ENCODE peak calls at places on chromosomes 5 and 9, in seven cellular contexts. C is GM12878, G is suprapubic skin, V is A549, X is uterus, I is stomach, K is IMR-90. H is an unnamed sample.

GRCh38 chr5:175487514-175488222 is 9.3 kb downstream of the SFXN1 start:
- DNase-seq in I (no peak), K (no peak), C (no peak), G (no peak), X (no peak), V (no peak), H (no peak)

GRCh38 chr9:98085058-98085457 is 28.5 kb downstream of the NANS start:
- DNase-seq in X (no peak), K (no peak), G (peak; percentile 43), I (no peak), V (no peak), C (no peak), H (no peak)

GRCh38 chr9:35341585-35341984 is 148.3 kb upstream of the RUSC2 start:
- DNase-seq in I (peak; percentile 39), K (peak; percentile 85), G (no peak), V (no peak), C (no peak), X (peak; percentile 43), H (peak; percentile 73)

GRCh38 chr5:178310130-178310865 is 77.7 kb upstream of the PHYKPL start:
- DNase-seq in C (no peak), I (no peak), V (no peak), K (no peak), X (no peak), G (peak; percentile 48), H (peak; percentile 4)

GRCh38 chr9:133114451-133114885 is 6.6 kb downstream of the RALGDS start:
- DNase-seq in V (no peak), G (no peak), X (no peak), I (no peak), C (no peak), K (peak; percentile 21), H (no peak)

GRCh38 chr9:81902601-81903000 is 25.6 kb upstream of the SPATA31D4 start:
- DNase-seq in K (peak; percentile 46), C (no peak), V (no peak), X (no peak), G (no peak), I (no peak), H (no peak)

GRCh38 chr9:91428927-91429351 is 5.3 kb upstream of the NFIL3 start:
- DNase-seq in C (no peak), K (peak; percentile 86), I (no peak), G (no peak), X (peak; percentile 37), V (no peak), H (no peak)

GRCh38 chr5:139708877-139709586 is 60.9 kb downstream of the CXXC5 start:
- DNase-seq in V (peak; percentile 54), I (peak; percentile 57), G (no peak), C (no peak), X (peak; percentile 73), K (peak; percentile 28), H (peak; percentile 84)

GRCh38 chr9:297104-297794 is 82.6 kb downstream of the DOCK8 start:
- DNase-seq in X (no peak), V (peak; percentile 38), G (no peak), C (peak; percentile 91), I (peak; percentile 60), K (no peak), H (peak; percentile 15)

GRCh38 chr9:116646661-116647514 is 40.2 kb upstream of the TRIM32 start:
- DNase-seq in C (no peak), V (peak; percentile 53), I (no peak), G (no peak), X (no peak), K (peak; percentile 61), H (no peak)

GRCh38 chr5:133607451-133607850 is 4.9 kb downstream of the FSTL4 start:
- DNase-seq in I (no peak), K (no peak), C (no peak), X (no peak), G (no peak), V (no peak), H (no peak)

GRCh38 chr9:96187108-96187695 is 114.8 kb downstream of the HSD17B3 start:
- DNase-seq in K (no peak), X (no peak), C (no peak), V (no peak), G (no peak), I (peak; percentile 77), H (no peak)

GRCh38 chr9:111828193-111828592 is 33.5 kb upstream of the SHOC1 start:
- DNase-seq in V (peak; percentile 32), X (no peak), I (no peak), C (no peak), G (no peak), K (no peak), H (no peak)

GRCh38 chr5:22541037-22541436 is 312.1 kb downstream of the CDH12 start:
- DNase-seq in V (no peak), C (no peak), G (no peak), X (no peak), I (no peak), K (no peak), H (no peak)

GRCh38 chr5:41794478-41794877 is 75.7 kb downstream of the OXCT1 start:
- DNase-seq in G (no peak), V (peak; percentile 64), C (no peak), X (no peak), K (peak; percentile 98), I (no peak), H (no peak)

GRCh38 chr5:134975078-134975715 is 7.5 kb downstream of the CATSPER3 start:
- DNase-seq in G (no peak), X (no peak), K (peak; percentile 47), V (peak; percentile 15), I (no peak), C (no peak), H (no peak)

GRCh38 chr5:42791151-42791550 is 20.5 kb downstream of the SELENOP start:
- DNase-seq in I (no peak), K (no peak), G (no peak), X (no peak), C (no peak), V (no peak), H (no peak)

GRCh38 chr5:57503433-57503832 is 20.8 kb upstream of the ACTBL2 start:
- DNase-seq in I (no peak), G (no peak), X (peak; percentile 34), V (no peak), K (no peak), C (no peak), H (no peak)

GRCh38 chr9:29241320-29241719 is 1668.0 kb upstream of the C9orf72 start:
- DNase-seq in K (no peak), I (no peak), C (no peak), G (no peak), X (no peak), V (no peak), H (no peak)

GRCh38 chr9:107422189-107422802 is 67.3 kb downstream of the KLF4 start:
- DNase-seq in K (peak; percentile 51), G (peak; percentile 86), X (peak; percentile 45), V (peak; percentile 81), I (peak; percentile 79), C (no peak), H (peak; percentile 67)

GRCh38 chr5:112183103-112183634 is 235.9 kb downstream of the EPB41L4A start:
- DNase-seq in I (no peak), K (no peak), C (no peak), G (no peak), X (no peak), V (peak; percentile 26), H (peak; percentile 40)

GRCh38 chr9:6414291-6414690 is 1.3 kb downstream of the UHRF2 start:
- DNase-seq in G (no peak), X (no peak), I (no peak), K (peak; percentile 50), V (no peak), C (no peak), H (no peak)

GRCh38 chr5:132221781-132222648 is 5.6 kb downstream of the P4HA2 start:
- DNase-seq in X (peak; percentile 82), I (no peak), V (no peak), K (peak; percentile 87), C (no peak), G (no peak), H (peak; percentile 74)
- H3K4me1 ChIP-seq in X (peaks cover 33% of the 10 kb centered on the region), I (peaks cover 40% of the 10 kb centered on the region), V (peaks cover 17% of the 10 kb centered on the region), K (peaks cover 42% of the 10 kb centered on the region), C (peaks cover 3% of the 10 kb centered on the region), G (peaks cover 73% of the 10 kb centered on the region), H (peaks cover 77% of the 10 kb centered on the region)

DNA sequence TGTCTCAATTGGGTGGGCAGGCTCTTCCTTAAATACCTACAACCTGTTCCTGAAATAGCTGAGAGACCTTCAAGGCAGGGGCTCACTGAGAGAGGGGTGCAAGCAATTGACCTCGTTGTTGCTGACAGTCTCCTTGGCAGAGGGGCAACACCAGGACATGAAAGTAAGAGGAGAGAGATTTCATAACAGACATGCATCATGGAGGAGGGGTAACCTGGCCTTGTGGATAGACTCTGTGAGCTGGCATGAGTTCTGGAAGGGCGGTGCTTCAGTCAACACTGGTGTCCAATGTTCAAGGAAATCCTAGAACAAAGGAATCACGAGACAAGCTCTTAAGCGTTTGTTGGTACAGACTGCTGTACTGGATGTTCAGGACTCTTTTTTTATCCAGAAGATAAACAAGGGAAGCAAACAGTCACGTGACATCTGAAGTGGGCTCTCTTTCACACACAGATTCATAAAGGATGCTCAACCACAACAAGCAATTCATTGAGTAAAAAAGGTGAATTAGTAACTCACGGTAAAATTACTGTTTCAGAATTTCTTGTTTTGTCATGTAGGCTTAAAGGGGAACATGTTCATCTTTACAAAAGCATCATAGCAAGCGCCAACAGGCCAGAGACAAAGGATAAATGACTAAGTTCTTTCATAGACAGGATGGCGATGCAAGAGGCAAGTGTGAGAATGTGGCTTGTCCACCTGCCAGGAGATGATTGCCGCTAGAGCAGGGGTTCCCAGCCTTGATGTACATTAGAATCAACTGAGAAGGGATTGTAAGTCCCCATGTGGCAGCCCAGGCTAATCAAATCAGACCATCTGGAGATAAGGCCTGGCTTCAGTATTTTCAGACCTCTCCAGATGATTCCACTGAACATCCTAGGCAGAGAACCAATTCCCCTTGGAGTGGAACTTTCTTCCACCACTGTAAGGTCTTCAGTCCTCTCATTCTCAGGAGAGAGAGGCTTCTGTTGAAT is 20.7 kb downstream of the ANKRA2 start:
- DNase-seq in X (no peak), I (peak; percentile 89), G (no peak), C (no peak), V (peak; percentile 75), K (no peak), H (peak; percentile 65)
- TF ChIP-seq POLR2A in X (no peak), I (no peak), G (no peak), C (no peak), V (no peak), K (no peak), H (no peak)

GRCh38 chr5:10708189-10708944 is 52.7 kb downstream of the DAP start:
- DNase-seq in I (no peak), K (no peak), V (no peak), C (no peak), G (no peak), X (no peak), H (no peak)
- H3K4me1 ChIP-seq in I (peaks cover 28% of the 10 kb centered on the region), K (peaks cover 23% of the 10 kb centered on the region), V (peaks cover 7% of the 10 kb centered on the region), C (peaks cover 23% of the 10 kb centered on the region), G (peaks cover 19% of the 10 kb centered on the region), X (peaks cover 3% of the 10 kb centered on the region), H (peaks cover 80% of the 10 kb centered on the region)

GRCh38 chr5:470961-471749 is 28.2 kb downstream of the EXOC3 start:
- DNase-seq in V (no peak), C (no peak), K (no peak), X (no peak), G (peak; percentile 68), I (no peak), H (no peak)

GRCh38 chr5:473344-474192 is 30.6 kb downstream of the EXOC3 start:
- DNase-seq in X (no peak), G (peak; percentile 89), C (no peak), V (peak; percentile 54), I (peak; percentile 37), K (peak; percentile 34), H (no peak)

GRCh38 chr5:471750-472058 is 28.7 kb downstream of the EXOC3 start:
- DNase-seq in K (no peak), C (no peak), X (no peak), G (peak; percentile 10), I (no peak), V (no peak), H (no peak)

GRCh38 chr5:472076-472655 is 29.2 kb downstream of the EXOC3 start:
- DNase-seq in K (no peak), X (peak; percentile 47), C (no peak), V (no peak), G (peak; percentile 78), I (peak; percentile 45), H (peak; percentile 42)

GRCh38 chr5:472656-473343 is 29.8 kb downstream of the EXOC3 start:
- DNase-seq in G (peak; percentile 82), X (peak; percentile 91), K (peak; percentile 78), I (peak; percentile 85), V (peak; percentile 76), C (no peak), H (peak; percentile 87)
- TF ChIP-seq POLR2A in G (no peak), X (peak; percentile 11), K (peak; percentile 58), I (no peak), V (peak; percentile 86), C (peak; percentile 93), H (peak; percentile 47)

H was measured in body of pancreas.